ENCODE peak calls at places on chromosome 2, in five cellular contexts. L, E, M, T and C are unnamed samples. For H3K4me1 and H3K27me3, the result is how much of the 10 kb centered on the place peaks cover.

GRCh38 chr2:174874081-174874480 is 109.8 kb upstream of the CHRNA1 start:
- DNase-seq in T (no peak), L (no peak), M (no peak), E (no peak), C (no peak)

GRCh38 chr2:207133493-207133861 is 32.3 kb downstream of the KLF7 start:
- DNase-seq in E (no peak), M (no peak), T (no peak), L (peak), C (no peak)

GRCh38 chr2:15677141-15677911 is 85.7 kb downstream of the DDX1 start:
- DNase-seq in L (peak), T (no peak), M (no peak), E (peak), C (no peak)

GRCh38 chr2:176189666-176190641 is 1.5 kb downstream of the HOXD1 start:
- DNase-seq in M (no peak), T (no peak), E (no peak), L (peak), C (no peak)

GRCh38 chr2:126877861-126878565 is 20.7 kb upstream of the TEX51 start:
- DNase-seq in M (no peak), E (no peak), T (no peak), L (no peak), C (no peak)

GRCh38 chr2:21117688-21118087 is 6.1 kb upstream of the TDRD15 start:
- DNase-seq in T (no peak), L (no peak), M (no peak), E (no peak), C (no peak)

GRCh38 chr2:147456729-147457128 is 388.1 kb upstream of the ACVR2A start:
- DNase-seq in M (no peak), E (no peak), L (no peak), T (no peak), C (no peak)

GRCh38 chr2:150076281-150076680 is 411.2 kb downstream of the RND3 start:
- DNase-seq in L (no peak), E (no peak), T (no peak), M (no peak), C (no peak)

GRCh38 chr2:211126256-211126655 is 569.9 kb downstream of the CPS1 start:
- DNase-seq in E (no peak), L (no peak), T (no peak), M (no peak), C (no peak)

GRCh38 chr2:121727950-121728349 is 8.7 kb downstream of the NIFK start:
- DNase-seq in L (no peak), M (no peak), T (no peak), E (no peak), C (no peak)

GRCh38 chr2:63890678-63891077 is 49.0 kb downstream of the UGP2 start:
- DNase-seq in M (no peak), E (no peak), T (no peak), L (no peak), C (no peak)

GRCh38 chr2:101223814-101224231 is 28.9 kb upstream of the CNOT11 start:
- DNase-seq in M (peak), T (no peak), E (no peak), L (no peak), C (peak)

GRCh38 chr2:202990501-202990900 is 24.2 kb upstream of the NBEAL1 start:
- DNase-seq in E (no peak), M (no peak), L (no peak), T (no peak), C (no peak)

GRCh38 chr2:68375522-68376040 is 10.5 kb downstream of the PLEK start:
- DNase-seq in L (no peak), T (no peak), M (no peak), E (no peak), C (no peak)

GRCh38 chr2:230886641-230887040 is 21.9 kb downstream of the ITM2C start:
- DNase-seq in T (no peak), L (no peak), E (no peak), M (no peak), C (no peak)

GRCh38 chr2:227256605-227257004 is 68.4 kb upstream of the MFF start:
- DNase-seq in M (no peak), E (no peak), L (no peak), T (no peak), C (no peak)

GRCh38 chr2:7900593-7900992 is 781.3 kb upstream of the ID2 start:
- DNase-seq in M (no peak), T (no peak), L (no peak), E (peak), C (no peak)

GRCh38 chr2:234989183-234989701 is 37.4 kb downstream of the SH3BP4 start:
- DNase-seq in T (no peak), E (peak), L (no peak), M (peak), C (no peak)

GRCh38 chr2:71100195-71100964 is 29.6 kb downstream of the MCEE start:
- DNase-seq in M (peak), E (peak), L (peak), T (peak), C (peak)

GRCh38 chr2:8837795-8838140 is 355 bp upstream of the KIDINS220 start:
- DNase-seq in M (no peak), E (no peak), T (no peak), L (no peak), C (no peak)

GRCh38 chr2:14745288-14746076 is 113.0 kb downstream of the LRATD1 start:
- DNase-seq in E (no peak), L (no peak), T (no peak), M (no peak), C (no peak)

GRCh38 chr2:67054725-67055124 is 342.4 kb upstream of the ETAA1 start:
- DNase-seq in L (no peak), M (no peak), E (peak), T (no peak), C (no peak)

GRCh38 chr2:133434962-133435668 is 133.1 kb downstream of the NCKAP5 start:
- DNase-seq in E (peak), T (no peak), L (no peak), M (no peak), C (no peak)

GRCh38 chr2:109102588-109103233 is 26.3 kb upstream of the SH3RF3 start:
- DNase-seq in M (no peak), L (peak), E (no peak), T (no peak), C (no peak)

GRCh38 chr2:207617011-207617671 is 8.1 kb downstream of the METTL21A start:
- DNase-seq in T (no peak), L (peak), E (no peak), M (no peak), C (no peak)

GRCh38 chr2:199144036-199144435 is 313.7 kb downstream of the SATB2 start:
- DNase-seq in T (no peak), M (no peak), E (no peak), L (no peak), C (no peak)

GRCh38 chr2:86087936-86088850 is 17.5 kb downstream of the POLR1A start:
- DNase-seq in L (no peak), E (no peak), T (no peak), M (no peak), C (no peak)

GRCh38 chr2:98807221-98807620 is 76.3 kb upstream of the MGAT4A start:
- DNase-seq in L (no peak), E (no peak), T (no peak), M (no peak), C (no peak)

GRCh38 chr2:203444738-203445137 is 90.4 kb downstream of the RAPH1 start:
- DNase-seq in E (peak), M (no peak), T (no peak), L (no peak), C (no peak)

GRCh38 chr2:207229161-207229560 is 63.4 kb upstream of the KLF7 start:
- DNase-seq in M (no peak), L (no peak), T (no peak), E (no peak), C (no peak)

GRCh38 chr2:232088771-232089170 is 127.3 kb downstream of the DIS3L2 start:
- DNase-seq in E (no peak), M (no peak), L (no peak), T (no peak), C (no peak)

GRCh38 chr2:177143444-177143843 is 69.2 kb upstream of the HNRNPA3 start:
- DNase-seq in T (no peak), L (peak), E (no peak), M (no peak), C (no peak)

GRCh38 chr2:10918661-10919414 is 7.1 kb downstream of the KCNF1 start:
- DNase-seq in T (no peak), L (no peak), E (peak), M (no peak), C (no peak)

GRCh38 chr2:58954880-58955385 is 713.8 kb upstream of the FANCL start:
- DNase-seq in T (no peak), L (no peak), E (no peak), M (no peak), C (no peak)

GRCh38 chr2:19851116-19851515 is 50.7 kb downstream of the TTC32 start:
- DNase-seq in T (no peak), L (peak), M (no peak), E (no peak), C (no peak)

GRCh38 chr2:178084273-178084672 is 11.7 kb upstream of the PDE11A start:
- DNase-seq in L (no peak), E (no peak), M (no peak), T (no peak), C (no peak)

GRCh38 chr2:19675003-19675629 is 226.7 kb downstream of the TTC32 start:
- DNase-seq in E (no peak), M (no peak), L (no peak), T (no peak), C (no peak)

GRCh38 chr2:176637497-176638166 is 368.4 kb downstream of the MTX2 start:
- DNase-seq in M (peak), T (peak), L (peak), E (peak), C (no peak)

GRCh38 chr2:38207168-38207567 is 131.2 kb upstream of the CYP1B1 start:
- DNase-seq in E (no peak), L (no peak), T (no peak), M (no peak), C (no peak)

GRCh38 chr2:78992807-78993517 is 32.5 kb upstream of the REG3G start:
- DNase-seq in M (peak), L (peak), E (peak), T (no peak), C (no peak)

DNA sequence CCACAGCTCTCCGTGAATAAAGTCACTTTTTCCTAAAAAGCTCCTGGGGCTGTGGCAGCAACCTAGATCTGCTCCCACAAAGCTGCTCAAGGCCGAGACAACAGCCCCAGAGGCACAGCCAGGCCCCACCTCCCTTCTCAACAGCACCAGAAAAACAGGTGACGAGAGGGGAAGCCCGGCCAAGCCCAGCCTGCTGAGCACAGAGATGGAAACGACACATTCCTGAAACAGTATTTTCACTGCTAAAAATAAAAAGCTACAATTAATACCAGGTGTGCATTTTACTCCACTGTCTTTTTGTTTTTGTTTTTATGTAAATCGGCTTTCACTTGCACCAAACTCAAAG is 199.3 kb downstream of the HDAC4 start:
- DNase-seq in L (no peak), T (no peak), M (no peak), E (peak), C (no peak)
- H3K4me1 ChIP-seq in L (under half), T (under half), M (under half), E (under half), C (under half)

GRCh38 chr2:26657265-26657664 is 16.1 kb upstream of the CIB4 start:
- DNase-seq in E (no peak), T (no peak), L (no peak), M (no peak), C (no peak)
- H3K27me3 ChIP-seq in E (under half), T (under half), L (under half), M (under half), C (under half)

DNA sequence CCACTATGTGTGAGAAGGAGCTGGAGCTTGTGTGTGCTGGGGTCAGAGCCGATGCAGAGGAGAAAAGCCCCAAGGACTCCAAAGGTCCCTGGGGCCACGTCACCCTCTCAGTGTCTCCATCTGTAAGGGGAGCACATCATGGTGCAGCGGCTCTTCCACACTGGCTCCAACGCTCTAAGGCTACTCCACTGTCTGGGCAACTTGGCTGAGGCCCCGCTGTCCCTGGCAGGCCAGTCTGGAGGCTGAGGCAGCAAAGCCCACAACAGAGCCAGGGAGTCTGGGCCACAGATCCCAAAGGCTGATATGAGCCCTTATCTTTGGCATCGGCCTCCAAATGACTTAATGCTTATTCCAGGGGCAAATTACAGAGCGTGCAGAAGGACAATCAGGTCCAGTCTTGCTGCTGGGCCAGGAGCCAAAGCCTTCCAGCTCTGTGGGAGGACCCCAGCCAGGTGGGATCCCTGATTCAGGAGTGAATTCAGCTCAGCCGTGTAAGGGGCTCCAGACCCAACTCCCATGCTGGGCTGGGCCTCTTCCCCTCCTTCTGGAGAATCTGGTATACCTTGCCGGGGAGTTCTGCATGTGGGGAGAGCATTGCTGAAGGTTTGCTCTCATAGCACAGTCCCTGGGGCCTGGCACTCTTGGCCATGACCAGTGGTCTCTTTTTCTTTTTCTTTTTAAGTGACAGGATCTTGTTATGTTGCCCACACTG is 1.8 kb upstream of the DUSP2 start:
- DNase-seq in E (no peak), L (no peak), M (peak), T (no peak), C (peak)
- H3K4me1 ChIP-seq in E (under half), L (under half), M (under half), T (under half), C (half or more)

GRCh38 chr2:215937190-215937589 is 76.2 kb downstream of the MREG start:
- DNase-seq in T (no peak), E (no peak), M (no peak), L (no peak), C (no peak)

GRCh38 chr2:215929602-215930335 is 83.6 kb downstream of the MREG start:
- DNase-seq in E (no peak), T (no peak), M (no peak), L (no peak), C (no peak)

GRCh38 chr2:215931256-215931903 is 82.0 kb downstream of the MREG start:
- DNase-seq in M (peak), T (peak), L (peak), E (peak), C (peak)

GRCh38 chr2:215930505-215931233 is 82.7 kb downstream of the MREG start:
- DNase-seq in L (no peak), T (no peak), E (no peak), M (no peak), C (no peak)

GRCh38 chr2:215933141-215933540 is 80.2 kb downstream of the MREG start:
- DNase-seq in T (no peak), M (no peak), E (no peak), L (no peak), C (no peak)
- H3K27me3 ChIP-seq in T (under half), M (under half), E (under half), L (under half), C (under half)

GRCh38 chr2:26975656-26976055 is 5.2 kb downstream of the MAPRE3 start:
- DNase-seq in M (no peak), L (no peak), T (no peak), E (no peak), C (no peak)

GRCh38 chr2:26971911-26972786 is 1.7 kb downstream of the MAPRE3 start:
- DNase-seq in T (no peak), L (no peak), E (peak), M (no peak), C (no peak)

GRCh38 chr2:26976242-26976641 is 5.8 kb downstream of the MAPRE3 start:
- DNase-seq in L (no peak), M (no peak), E (no peak), T (no peak), C (no peak)

GRCh38 chr2:26977012-26977411 is 6.6 kb downstream of the MAPRE3 start:
- DNase-seq in T (no peak), M (no peak), L (no peak), E (no peak), C (no peak)

DNA sequence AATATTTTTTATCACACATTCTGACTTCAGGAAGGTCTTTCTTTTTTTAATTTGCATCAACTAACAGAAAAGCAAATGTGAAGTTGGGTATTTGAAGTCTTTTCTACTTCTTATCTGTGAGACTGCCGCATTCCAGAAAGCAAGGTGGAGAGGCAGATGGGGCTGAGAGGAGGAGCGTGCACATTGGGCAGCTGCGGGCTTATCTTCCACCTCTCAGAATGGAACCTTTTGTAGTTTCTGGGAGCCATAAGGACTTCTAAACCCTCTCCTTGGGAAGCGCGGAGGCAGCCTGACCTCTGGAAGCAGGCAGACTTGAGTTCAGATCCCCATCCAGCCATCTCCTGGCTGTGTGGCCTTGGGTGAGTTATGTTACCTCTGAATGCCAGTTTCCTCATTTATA is 3.9 kb downstream of the MAPRE3 start:
- DNase-seq in E (no peak), T (no peak), L (peak), M (no peak), C (no peak)
- H3K4me1 ChIP-seq in E (under half), T (under half), L (under half), M (under half), C (under half)